ENCODE peak calls at places on chromosomes 3 and 15, in eight cellular contexts. S is CD8-positive, alpha-beta T cell; T is psoas muscle; Q is right lobe of liver; L is uterus; W is DND-41; R is aorta; H is stomach. U is an unnamed sample. For H3K4me1 and H3K9me3, the result is how much of the 10 kb centered on the place peaks cover.

GRCh38 chr3:38021196-38021595 is 8.2 kb downstream of the PLCD1 start:
- DNase-seq in S (no peak), T (no peak), Q (no peak), L (no peak), W (no peak), R (no peak), H (no peak), U (no peak)

GRCh38 chr3:50486219-50486888 is 17.1 kb downstream of the CACNA2D2 start:
- DNase-seq in S (no peak), T (no peak), Q (no peak), L (no peak), W (no peak), R (no peak), H (no peak), U (no peak)

GRCh38 chr15:45399381-45400212 is 21.3 kb upstream of the GATM start:
- DNase-seq in S (no peak), T (no peak), Q (no peak), L (no peak), W (no peak), R (no peak), H (no peak), U (no peak)

GRCh38 chr3:123773681-123774431 is 110.3 kb downstream of the MYLK start:
- DNase-seq in S (no peak), T (peak), Q (no peak), L (peak), W (no peak), R (peak), H (no peak), U (no peak)

GRCh38 chr3:161957467-161957866 is 460.9 kb downstream of the OTOL1 start:
- DNase-seq in S (no peak), T (no peak), Q (no peak), L (no peak), W (no peak), R (no peak), H (no peak), U (no peak)

GRCh38 chr3:9932843-9933560 is 632 bp upstream of the CRELD1 start:
- DNase-seq in S (peak), T (peak), Q (peak), L (peak), W (peak), R (peak), H (peak), U (no peak)

GRCh38 chr3:143135150-143135549 is 15.6 kb downstream of the CHST2 start:
- DNase-seq in S (no peak), T (no peak), Q (no peak), L (no peak), W (no peak), R (no peak), H (no peak), U (no peak)

GRCh38 chr3:37944243-37944955 is 46.2 kb upstream of the VILL start:
- DNase-seq in S (no peak), T (no peak), Q (no peak), L (no peak), W (no peak), R (no peak), H (no peak), U (no peak)

GRCh38 chr3:109191431-109191830 is 54.9 kb downstream of the C3orf85 start:
- DNase-seq in S (no peak), T (no peak), Q (no peak), L (no peak), W (no peak), R (no peak), H (no peak), U (no peak)

DNA sequence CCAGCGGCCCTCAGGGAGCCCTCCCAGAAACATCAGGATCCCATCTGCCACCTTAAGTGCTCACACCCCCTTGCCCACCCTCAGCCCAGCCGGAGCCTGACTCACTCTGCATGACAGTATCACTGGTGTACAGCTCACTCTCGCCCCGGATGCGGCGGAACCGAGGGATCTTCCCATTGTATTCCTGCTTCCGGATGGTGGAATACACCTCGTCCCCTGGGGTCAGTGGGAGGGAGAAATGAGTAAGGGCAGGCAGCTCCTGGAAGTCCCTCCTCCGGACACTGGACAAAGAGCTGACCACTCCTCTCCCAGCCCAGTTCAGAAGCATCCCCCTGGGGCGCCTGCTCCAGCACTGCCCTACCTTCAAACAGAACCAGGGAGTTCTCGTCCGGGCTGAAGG is 16.5 kb downstream of the SEMA7A start:
- DNase-seq in S (no peak), T (no peak), Q (no peak), L (no peak), W (no peak), R (no peak), H (no peak), U (no peak)
- H3K27ac ChIP-seq in S (no peak), T (no peak), Q (no peak), L (no peak), W (no peak), R (no peak), H (no peak), U (no peak)

DNA sequence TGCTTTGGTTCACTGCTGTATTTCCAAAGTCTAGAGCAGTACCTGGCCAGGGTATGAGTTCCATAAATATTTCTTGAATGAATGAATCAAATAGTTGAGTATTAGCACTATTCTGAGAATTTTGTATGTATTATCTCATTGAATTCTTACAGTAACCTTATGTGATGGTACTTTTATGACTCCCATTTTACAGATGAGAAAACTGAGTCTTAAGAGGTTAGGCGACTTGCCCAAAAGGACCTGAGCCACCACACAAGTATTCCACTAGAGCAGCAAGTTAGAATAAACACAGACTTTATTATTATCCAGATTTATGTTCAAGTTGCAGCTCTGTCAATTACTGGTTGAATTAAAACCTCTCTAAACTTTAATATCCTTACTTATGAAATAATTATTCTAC is 29.4 kb downstream of the CRTC3 start:
- DNase-seq in S (no peak), T (no peak), Q (no peak), L (no peak), W (no peak), R (no peak), H (no peak), U (no peak)
- H3K4me1 ChIP-seq in S (half or more), T (under half), Q (half or more), L (under half), W (under half), R (under half), H (half or more), U (under half)

DNA sequence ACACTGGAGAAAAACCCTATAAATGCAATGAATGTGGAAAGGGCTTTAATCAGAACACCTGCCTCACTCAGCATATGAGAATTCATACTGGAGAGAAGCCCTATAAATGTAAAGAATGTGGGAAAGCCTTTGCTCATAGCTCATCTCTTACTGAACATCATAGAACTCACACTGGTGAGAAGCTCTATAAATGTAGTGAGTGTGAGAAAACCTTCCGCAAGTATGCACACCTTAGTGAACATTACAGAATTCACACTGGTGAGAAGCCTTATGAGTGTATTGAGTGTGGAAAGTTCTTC is 7.4 kb upstream of the ZNF501 start:
- DNase-seq in S (no peak), T (no peak), Q (no peak), L (no peak), W (no peak), R (no peak), H (no peak), U (no peak)
- H3K9me3 ChIP-seq in S (half or more), T (half or more), Q (under half), L (half or more), W (under half), R (under half), H (half or more), U (under half)

GRCh38 chr15:31398677-31399260 is 72.1 kb downstream of the KLF13 start:
- DNase-seq in S (no peak), T (no peak), Q (no peak), L (no peak), W (peak), R (no peak), H (no peak), U (no peak)

GRCh38 chr15:31400222-31400927 is 73.7 kb downstream of the KLF13 start:
- DNase-seq in S (no peak), T (no peak), Q (no peak), L (no peak), W (no peak), R (no peak), H (no peak), U (no peak)

GRCh38 chr15:31399544-31400171 is 73.0 kb downstream of the KLF13 start:
- DNase-seq in S (no peak), T (no peak), Q (no peak), L (no peak), W (no peak), R (no peak), H (no peak), U (no peak)

GRCh38 chr15:31397851-31398661 is 71.4 kb downstream of the KLF13 start:
- DNase-seq in S (no peak), T (no peak), Q (no peak), L (no peak), W (no peak), R (no peak), H (no peak), U (no peak)

DNA sequence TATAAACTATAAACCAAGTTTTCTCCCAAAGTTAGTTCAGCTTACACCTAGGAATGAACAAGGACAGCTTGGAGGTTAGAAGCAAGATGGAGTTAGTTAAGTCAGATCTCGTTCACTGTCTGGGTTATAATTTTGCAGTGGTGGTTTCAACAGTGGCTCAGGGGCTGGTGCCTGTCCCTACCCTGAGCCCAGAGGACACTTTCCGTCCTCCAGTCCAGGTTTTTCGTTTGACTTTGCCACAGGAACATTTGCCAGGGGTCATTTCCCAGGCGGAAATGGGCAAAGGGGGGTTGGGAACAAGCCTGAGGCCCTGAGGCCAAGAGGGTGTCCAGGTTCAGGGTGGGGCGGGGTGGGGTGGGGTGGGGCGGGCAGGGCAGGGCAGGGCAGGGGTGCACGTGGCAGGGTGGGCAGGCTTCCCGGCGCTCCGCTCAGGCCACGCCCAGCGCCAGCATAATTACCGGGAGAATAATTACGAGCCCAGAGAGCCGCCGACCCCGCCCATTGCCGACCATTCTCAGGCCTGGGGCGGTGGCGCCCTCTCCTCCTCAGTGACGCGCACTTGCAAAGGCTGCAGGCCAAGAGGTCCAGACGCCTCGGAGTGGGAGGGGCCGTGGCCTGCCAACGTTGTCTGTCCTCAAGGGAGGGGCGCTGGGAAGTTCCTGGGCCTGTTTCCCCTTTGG is 70.4 kb downstream of the KLF13 start:
- DNase-seq in S (no peak), T (peak), Q (peak), L (peak), W (no peak), R (peak), H (peak), U (peak)
- H3K27ac ChIP-seq in S (no peak), T (peak), Q (peak), L (peak), W (no peak), R (no peak), H (peak), U (no peak)

GRCh38 chr15:34810455-34811146 is 15.3 kb upstream of the ACTC1 start:
- DNase-seq in S (no peak), T (peak), Q (no peak), L (no peak), W (no peak), R (peak), H (no peak), U (no peak)
- H3K4me1 ChIP-seq in S (under half), T (under half), Q (under half), L (under half), W (under half), R (under half), H (under half), U (under half)

GRCh38 chr15:95127356-95127755 is 896.0 kb downstream of the MCTP2 start:
- DNase-seq in S (no peak), T (no peak), Q (no peak), L (no peak), W (no peak), R (no peak), H (no peak), U (no peak)
- H3K9me3 ChIP-seq in S (under half), T (under half), Q (under half), L (under half), W (under half), R (under half), H (under half), U (under half)

DNA sequence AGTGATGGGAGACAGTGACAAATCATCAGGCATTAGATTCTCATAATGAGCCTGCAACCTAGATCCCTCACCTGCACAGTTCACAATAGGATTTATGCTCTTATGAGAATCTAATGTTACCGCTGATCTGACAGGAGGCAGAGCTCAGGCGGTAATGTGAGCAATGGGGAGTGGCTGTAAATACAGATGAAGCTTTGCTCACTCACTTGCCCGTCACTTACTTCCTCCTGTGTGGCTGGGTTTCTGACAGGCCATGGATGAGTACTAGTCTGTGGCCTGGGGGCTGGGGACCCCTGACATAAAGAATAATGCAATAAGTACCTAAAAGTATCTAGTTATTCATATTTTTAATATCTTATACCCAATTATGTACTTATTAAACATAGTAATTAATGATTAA is 15.6 kb downstream of the IQCB1 start:
- DNase-seq in S (no peak), T (no peak), Q (no peak), L (no peak), W (no peak), R (no peak), H (no peak), U (no peak)
- H3K27ac ChIP-seq in S (no peak), T (no peak), Q (no peak), L (no peak), W (no peak), R (no peak), H (no peak), U (no peak)